ENCODE peak calls at places on chromosomes 6 and 20, in five cellular contexts. M is colonic mucosa, B is ovary, T is lower lobe of right lung, U is body of pancreas. Q is an unnamed sample.
A peak's percentile ranks its signal among the peaks of the same experiment; 100 is the strongest.

GRCh38 chr6:27684264-27685211 is 211.6 kb upstream of the ZNF184 start:
- DNase-seq in M (peak; percentile 63), B (peak; percentile 59), T (no peak), U (peak; percentile 67), Q (no peak)

GRCh38 chr20:37316116-37316774 is 26.8 kb downstream of the MANBAL start:
- DNase-seq in M (no peak), B (peak; percentile 23), T (no peak), U (no peak), Q (no peak)

GRCh38 chr6:56532766-56533551 is 109.7 kb downstream of the DST start:
- DNase-seq in M (no peak), B (no peak), T (no peak), U (no peak), Q (no peak)

GRCh38 chr6:56036911-56037310 is 161.5 kb upstream of the BMP5 start:
- DNase-seq in M (no peak), B (no peak), T (no peak), U (no peak), Q (no peak)

GRCh38 chr20:24441600-24441999 is 27.8 kb upstream of the SYNDIG1 start:
- DNase-seq in M (no peak), B (no peak), T (no peak), U (no peak), Q (no peak)

GRCh38 chr6:152099816-152100618 is 292.5 kb downstream of the ESR1 start:
- DNase-seq in M (peak; percentile 27), B (no peak), T (peak; percentile 76), U (no peak), Q (peak; percentile 74)

GRCh38 chr20:5835234-5835845 is 85.1 kb downstream of the SHLD1 start:
- DNase-seq in M (no peak), B (peak; percentile 52), T (no peak), U (peak; percentile 59), Q (peak; percentile 46)

GRCh38 chr6:119161450-119161849 is 83.0 kb upstream of the FAM184A start:
- DNase-seq in M (no peak), B (no peak), T (no peak), U (no peak), Q (no peak)

GRCh38 chr6:155154158-155154830 is 109.5 kb upstream of the CLDN20 start:
- DNase-seq in M (peak; percentile 27), B (no peak), T (no peak), U (no peak), Q (no peak)

GRCh38 chr20:62063981-62064787 is 1.5 kb downstream of the TAF4 start:
- DNase-seq in M (peak; percentile 64), B (peak; percentile 46), T (peak; percentile 71), U (peak; percentile 72), Q (peak; percentile 45)

GRCh38 chr6:116528800-116529199 is 16.7 kb downstream of the TRAPPC3L start:
- DNase-seq in M (no peak), B (no peak), T (no peak), U (no peak), Q (no peak)

GRCh38 chr6:36963451-36964290 is 9.1 kb downstream of the PI16 start:
- DNase-seq in M (no peak), B (no peak), T (peak; percentile 69), U (peak; percentile 65), Q (peak; percentile 84)

GRCh38 chr20:14555676-14556075 is 218.3 kb upstream of the FLRT3 start:
- DNase-seq in M (no peak), B (no peak), T (no peak), U (no peak), Q (no peak)

GRCh38 chr6:166670013-166670412 is 43.0 kb upstream of the RPS6KA2 start:
- DNase-seq in M (no peak), B (no peak), T (no peak), U (no peak), Q (no peak)

GRCh38 chr20:8007490-8007889 is 12.1 kb downstream of the TMX4 start:
- DNase-seq in M (no peak), B (no peak), T (no peak), U (no peak), Q (no peak)

GRCh38 chr20:15012551-15012950 is 675.1 kb upstream of the FLRT3 start:
- DNase-seq in M (no peak), B (no peak), T (no peak), U (no peak), Q (no peak)

GRCh38 chr6:38273325-38273724 is 366.4 kb downstream of the BTBD9 start:
- DNase-seq in M (no peak), B (no peak), T (no peak), U (no peak), Q (no peak)

GRCh38 chr6:25229671-25230321 is 49.4 kb upstream of the CARMIL1 start:
- DNase-seq in M (no peak), B (no peak), T (no peak), U (no peak), Q (no peak)

GRCh38 chr6:90294614-90294988 is 2.0 kb downstream of the BACH2 start:
- DNase-seq in M (no peak), B (peak; percentile 28), T (no peak), U (no peak), Q (no peak)

GRCh38 chr20:57071283-57071701 is 195.1 kb downstream of the BMP7 start:
- DNase-seq in M (no peak), B (no peak), T (no peak), U (no peak), Q (no peak)

GRCh38 chr20:63064310-63064709 is 57.5 kb upstream of the BHLHE23 start:
- DNase-seq in M (no peak), B (no peak), T (peak; percentile 28), U (no peak), Q (no peak)

GRCh38 chr20:462199-462991 is at the start of gene TBC1D20:
- DNase-seq in M (peak; percentile 86), B (peak; percentile 87), T (peak; percentile 90), U (peak; percentile 90), Q (peak; percentile 94)

GRCh38 chr6:90294989-90295853 is 1.4 kb downstream of the BACH2 start:
- DNase-seq in M (peak; percentile 28), B (peak; percentile 60), T (peak; percentile 60), U (peak; percentile 65), Q (peak; percentile 41)

GRCh38 chr20:21512634-21513180 is 1.2 kb downstream of the NKX2-2 start:
- DNase-seq in M (no peak), B (no peak), T (peak; percentile 44), U (no peak), Q (no peak)

GRCh38 chr6:160634706-160635105 is 29.4 kb downstream of the LPA start:
- DNase-seq in M (no peak), B (peak; percentile 20), T (peak; percentile 50), U (peak; percentile 6), Q (no peak)

GRCh38 chr6:27149140-27149539 is 98.4 kb upstream of the PRSS16 start:
- DNase-seq in M (no peak), B (no peak), T (no peak), U (no peak), Q (no peak)

GRCh38 chr6:158413028-158413427 is 100.8 kb downstream of the TULP4 start:
- DNase-seq in M (no peak), B (no peak), T (no peak), U (no peak), Q (no peak)

GRCh38 chr6:136103101-136103688 is 146.9 kb downstream of the MTFR2 start:
- DNase-seq in M (no peak), B (no peak), T (no peak), U (no peak), Q (no peak)

GRCh38 chr6:135439549-135439948 is 58.0 kb downstream of the AHI1 start:
- DNase-seq in M (no peak), B (no peak), T (no peak), U (no peak), Q (no peak)

GRCh38 chr6:55758156-55758942 is 117.0 kb downstream of the BMP5 start:
- DNase-seq in M (no peak), B (no peak), T (no peak), U (no peak), Q (peak; percentile 7)

GRCh38 chr6:158911746-158912158 is 88.2 kb downstream of the RSPH3 start:
- DNase-seq in M (no peak), B (no peak), T (no peak), U (no peak), Q (no peak)

GRCh38 chr6:159693894-159694545 is 979 bp upstream of the SOD2 start:
- DNase-seq in M (peak; percentile 78), B (no peak), T (no peak), U (peak; percentile 62), Q (no peak)

GRCh38 chr6:70998148-70998547 is 41.3 kb upstream of the B3GAT2 start:
- DNase-seq in M (no peak), B (no peak), T (no peak), U (no peak), Q (no peak)

GRCh38 chr6:69980624-69981023 is 114.3 kb downstream of the COL19A1 start:
- DNase-seq in M (no peak), B (no peak), T (no peak), U (no peak), Q (no peak)

DNA sequence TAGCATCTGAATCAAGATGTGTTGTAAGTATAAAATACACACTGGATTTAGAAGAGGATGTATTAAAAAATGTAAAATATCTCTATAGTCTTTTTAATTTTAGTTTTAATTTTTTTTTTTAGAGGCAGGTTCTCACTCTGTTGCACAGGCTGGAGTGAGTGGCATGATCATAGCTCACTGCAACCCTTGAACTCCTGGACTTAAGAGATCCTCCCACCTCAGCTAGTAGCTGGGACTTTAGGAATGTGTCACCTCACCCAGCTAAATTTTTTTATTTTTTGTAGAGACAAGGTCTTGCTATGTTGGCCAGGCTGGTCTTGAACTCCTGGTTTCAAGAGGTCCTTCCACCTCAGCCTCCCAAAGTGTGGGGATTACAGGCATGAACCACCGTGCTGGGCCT is 46.7 kb upstream of the EPB41L1 start:
- DNase-seq in M (no peak), B (no peak), T (no peak), U (no peak), Q (no peak)
- H3K4me1 ChIP-seq in M (peaks cover 15% of the 10 kb centered on the region), B (no peaks in the 10 kb centered on the region), T (peaks cover 55% of the 10 kb centered on the region), U (peaks cover 62% of the 10 kb centered on the region), Q (no peaks in the 10 kb centered on the region)

GRCh38 chr20:41232971-41233926 is 84.3 kb downstream of the ZHX3 start:
- DNase-seq in M (no peak), B (no peak), T (no peak), U (no peak), Q (no peak)
- H3K27ac ChIP-seq in M (no peak overlapping the region), B (peak overlapping the region; percentile 21), T (peak overlapping the region; percentile 42), U (no peak overlapping the region), Q (peak overlapping the region; percentile 90)

GRCh38 chr20:36306557-36307411 is 645 bp downstream of the DLGAP4 start:
- DNase-seq in M (no peak), B (no peak), T (no peak), U (peak; percentile 14), Q (no peak)
- H3K4me3 ChIP-seq in M (no peak overlapping the region), B (no peak overlapping the region), T (peak overlapping the region; percentile 19), U (no peak overlapping the region), Q (peak overlapping the region; percentile 56)

DNA sequence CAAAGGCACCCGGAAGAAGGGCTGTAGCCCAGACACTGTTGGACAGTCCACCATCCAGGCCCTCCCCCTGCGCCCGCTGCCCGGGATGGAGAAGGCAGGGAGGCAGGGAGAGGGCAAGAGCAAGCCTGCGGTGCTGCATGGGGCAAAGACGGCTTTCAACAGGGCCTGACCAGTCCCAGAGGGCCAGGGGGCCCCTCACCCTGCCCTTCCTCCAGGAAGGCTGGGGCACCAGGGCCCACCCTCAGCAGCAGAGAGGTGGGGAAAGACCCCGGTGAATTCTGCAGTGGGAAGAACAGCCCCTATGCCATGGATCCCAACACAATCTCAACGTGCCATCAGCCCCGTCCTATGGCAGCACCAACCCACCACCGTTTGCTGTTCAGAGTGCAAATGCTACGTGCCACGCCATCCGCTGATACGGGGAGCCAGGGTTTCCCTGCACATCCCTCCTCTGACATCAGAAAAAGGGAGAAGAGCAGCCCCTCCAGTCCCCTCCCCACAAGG is 41.1 kb downstream of the RRBP1 start:
- DNase-seq in M (no peak), B (no peak), T (no peak), U (no peak), Q (no peak)
- H3K4me1 ChIP-seq in M (peaks cover 3% of the 10 kb centered on the region), B (peaks cover 33% of the 10 kb centered on the region), T (peaks cover 34% of the 10 kb centered on the region), U (peaks cover 83% of the 10 kb centered on the region), Q (peaks cover 22% of the 10 kb centered on the region)